ENCODE peak calls at places on chromosome 19, in eight cellular contexts. A, R, D, I, S, E, K and G are unnamed samples.

GRCh38 chr19:20162821-20163220 is 4.2 kb upstream of the ZNF486 start:
- DNase-seq in A (no peak), R (no peak), D (no peak), I (no peak), S (no peak), E (no peak), K (no peak), G (no peak)

GRCh38 chr19:23222998-23223652 is 27.1 kb downstream of the ZNF724 start:
- DNase-seq in A (peak), R (no peak), D (no peak), I (no peak), S (no peak), E (no peak), K (no peak), G (no peak)

GRCh38 chr19:58338336-58338735 is 11.5 kb downstream of the ZSCAN22 start:
- DNase-seq in A (no peak), R (no peak), D (no peak), I (no peak), S (no peak), E (no peak), K (no peak), G (no peak)

GRCh38 chr19:46866407-46867132 is 5.8 kb downstream of the ARHGAP35 start:
- DNase-seq in A (peak), R (no peak), D (no peak), I (no peak), S (no peak), E (no peak), K (no peak), G (no peak)

GRCh38 chr19:36547001-36547732 is 19.1 kb upstream of the ZNF260 start:
- DNase-seq in A (peak), R (no peak), D (no peak), I (no peak), S (no peak), E (no peak), K (no peak), G (no peak)

GRCh38 chr19:16293133-16294085 is 31.2 kb upstream of the KLF2 start:
- DNase-seq in A (peak), R (no peak), D (peak), I (no peak), S (no peak), E (no peak), K (peak), G (peak)

GRCh38 chr19:37654525-37654832 is 786 bp downstream of the ZFP30 start:
- DNase-seq in A (peak), R (no peak), D (no peak), I (peak), S (no peak), E (no peak), K (no peak), G (peak)

GRCh38 chr19:42524943-42525342 is 3.3 kb downstream of the CEACAM1 start:
- DNase-seq in A (no peak), R (no peak), D (no peak), I (no peak), S (no peak), E (no peak), K (no peak), G (no peak)

GRCh38 chr19:34317311-34317927 is 47.6 kb upstream of the GPI start:
- DNase-seq in A (peak), R (no peak), D (no peak), I (peak), S (no peak), E (no peak), K (no peak), G (no peak)

GRCh38 chr19:7833225-7834156 is 3.5 kb downstream of the EVI5L start:
- DNase-seq in A (peak), R (no peak), D (peak), I (no peak), S (no peak), E (no peak), K (no peak), G (no peak)

GRCh38 chr19:495440-496332 is 600 bp upstream of the MADCAM1 start:
- DNase-seq in A (peak), R (no peak), D (no peak), I (peak), S (peak), E (no peak), K (peak), G (no peak)

GRCh38 chr19:30111456-30111855 is 169.4 kb downstream of the URI1 start:
- DNase-seq in A (no peak), R (no peak), D (no peak), I (no peak), S (no peak), E (no peak), K (no peak), G (no peak)